ENCODE peak calls at places on chromosome 3, in ten cellular contexts. T is DMS 273 treated with DMSO at 0.1 percent for 48 hours; F is NCI-H526; K is iris pigment epithelial cell; S is germinal center; H is HTR-8/SVneo; M is retina; U is lower lobe of right lung; J is Peyer's patch; D is activated T-helper 1 cell treated with anti-CD3 and anti-CD28 coated beads, Interleukin-12 subunit alpha, Interleukin-12 subunit beta, Interleukin-2, Interleukin-4 antibody, amounts not matched to agents 30 ng/mL and 10 ng/mL and 1 ng/mL, durations not matched to agents 14 hours and 24 hours and 36 hours. E is an unnamed sample.

GRCh38 chr3:177527182-177527581 is 329.9 kb upstream of the TBL1XR1 start:
- DNase-seq in S (no peak), K (no peak), T (no peak), F (no peak), M (no peak), U (no peak), J (no peak), D (no peak), H (no peak), E (no peak)

GRCh38 chr3:139339219-139339906 is 4.5 kb upstream of the MRPS22 start:
- DNase-seq in H (no peak), M (no peak), U (no peak), K (peak), D (no peak), S (no peak), F (no peak), J (no peak), T (no peak), E (no peak)

GRCh38 chr3:97871788-97872187 is 50.0 kb downstream of the CRYBG3 start:
- DNase-seq in H (peak), M (no peak), F (no peak), D (no peak), K (peak), T (no peak), J (no peak), U (no peak), S (no peak), E (no peak)

GRCh38 chr3:159882784-159883779 is 105.6 kb upstream of the IL12A start:
- DNase-seq in T (peak), D (no peak), M (peak), J (no peak), K (peak), S (no peak), F (peak), H (peak), U (no peak), E (no peak)

GRCh38 chr3:138879541-138880380 is 45.0 kb upstream of the PIK3CB start:
- DNase-seq in M (no peak), H (no peak), K (no peak), J (peak), S (no peak), T (no peak), D (no peak), F (no peak), U (no peak), E (no peak)

GRCh38 chr3:40768536-40768935 is 243.8 kb downstream of the ZNF621 start:
- DNase-seq in F (no peak), S (no peak), T (no peak), J (no peak), D (no peak), M (no peak), K (peak), H (no peak), U (no peak), E (no peak)

GRCh38 chr3:183253364-183253960 is 409 bp downstream of the B3GNT5 start:
- DNase-seq in S (no peak), M (peak), J (peak), K (peak), F (no peak), H (peak), U (peak), D (peak), T (no peak), E (peak)

GRCh38 chr3:10251006-10251405 is 2.7 kb downstream of the TATDN2 start:
- DNase-seq in U (no peak), T (no peak), M (no peak), F (no peak), H (no peak), K (no peak), D (no peak), S (no peak), J (peak), E (no peak)

GRCh38 chr3:123584284-123584987 is 417 bp downstream of the HACD2 start:
- DNase-seq in J (peak), F (no peak), D (peak), K (no peak), S (peak), U (peak), T (no peak), H (no peak), M (peak), E (peak)

GRCh38 chr3:140753865-140754754 is 76.2 kb downstream of the TRIM42 start:
- DNase-seq in U (no peak), K (no peak), F (peak), H (no peak), D (no peak), J (no peak), M (no peak), S (no peak), T (no peak), E (no peak)

GRCh38 chr3:51708216-51708845 is 1.5 kb downstream of the GRM2 start:
- DNase-seq in D (no peak), K (no peak), U (no peak), M (no peak), J (peak), H (no peak), F (no peak), T (no peak), S (no peak), E (no peak)

GRCh38 chr3:160143482-160143881 is 81.7 kb upstream of the C3orf80 start:
- DNase-seq in M (no peak), D (no peak), S (no peak), H (no peak), U (no peak), J (no peak), K (no peak), T (no peak), F (no peak), E (no peak)

GRCh38 chr3:117463276-117463675 is 753.7 kb downstream of the TUSC7 start:
- DNase-seq in F (no peak), H (no peak), M (no peak), S (no peak), T (no peak), K (no peak), J (no peak), U (no peak), D (no peak), E (no peak)

GRCh38 chr3:13379191-13379830 is 40.8 kb downstream of the NUP210 start:
- DNase-seq in F (no peak), M (no peak), K (peak), S (no peak), J (no peak), H (peak), D (no peak), U (no peak), T (no peak), E (peak)

GRCh38 chr3:78718707-78719106 is 1049.1 kb downstream of the ROBO1 start:
- DNase-seq in D (no peak), F (no peak), K (no peak), M (no peak), H (no peak), T (no peak), U (no peak), S (no peak), J (no peak), E (no peak)

GRCh38 chr3:46406440-46406785 is 453 bp downstream of the CCR5AS start:
- DNase-seq in K (no peak), H (no peak), S (no peak), J (no peak), U (peak), M (no peak), F (no peak), D (no peak), T (no peak), E (no peak)

GRCh38 chr3:168186293-168186983 is 90.7 kb upstream of the GOLIM4 start:
- DNase-seq in J (no peak), H (no peak), T (no peak), S (no peak), D (no peak), U (no peak), M (no peak), K (no peak), F (no peak), E (no peak)

GRCh38 chr3:193040836-193041672 is 123.4 kb upstream of the MB21D2 start:
- DNase-seq in F (peak), U (no peak), J (no peak), T (peak), S (peak), K (peak), D (no peak), M (peak), H (peak), E (no peak)

GRCh38 chr3:42148982-42149432 is 57.9 kb downstream of the TRAK1 start:
- DNase-seq in J (no peak), K (peak), M (peak), T (no peak), D (no peak), U (peak), S (no peak), H (peak), F (no peak), E (peak)

GRCh38 chr3:183180765-183181295 is 18.3 kb upstream of the LAMP3 start:
- DNase-seq in S (no peak), H (no peak), D (no peak), F (no peak), M (no peak), K (no peak), U (no peak), T (no peak), J (no peak), E (no peak)

GRCh38 chr3:9012521-9012920 is 49.2 kb upstream of the RAD18 start:
- DNase-seq in D (no peak), M (no peak), F (no peak), K (no peak), H (no peak), T (no peak), U (no peak), J (no peak), S (no peak), E (no peak)

GRCh38 chr3:71195492-71195891 is 388.0 kb downstream of the FOXP1 start:
- DNase-seq in J (no peak), T (no peak), F (peak), D (no peak), K (peak), H (peak), S (no peak), M (no peak), U (no peak), E (no peak)

GRCh38 chr3:195908439-195909293 is at the start of gene TNK2:
- DNase-seq in H (peak), J (peak), K (no peak), D (peak), M (peak), U (peak), F (peak), T (no peak), S (peak), E (peak)

GRCh38 chr3:102074951-102075350 is 225.6 kb downstream of the NFKBIZ start:
- DNase-seq in K (no peak), S (no peak), T (peak), J (no peak), H (no peak), D (no peak), M (no peak), U (no peak), F (no peak), E (no peak)

GRCh38 chr3:4406746-4407568 is 60.1 kb downstream of the SUMF1 start:
- DNase-seq in H (no peak), F (no peak), D (no peak), U (no peak), T (no peak), S (no peak), J (no peak), K (no peak), M (no peak), E (no peak)

GRCh38 chr3:186787642-186788481 is 4.5 kb downstream of the EIF4A2 start:
- DNase-seq in F (no peak), J (no peak), H (no peak), D (no peak), U (no peak), T (no peak), S (no peak), K (no peak), M (no peak), E (no peak)

GRCh38 chr3:114212646-114213045 is 24.7 kb downstream of the ZNF80 start:
- DNase-seq in U (no peak), J (no peak), H (no peak), D (no peak), T (no peak), S (no peak), M (no peak), K (no peak), F (no peak), E (no peak)

GRCh38 chr3:33980252-33980651 is 181.8 kb downstream of the PDCD6IP start:
- DNase-seq in U (no peak), T (no peak), D (no peak), M (no peak), F (no peak), J (no peak), K (peak), S (no peak), H (peak), E (no peak)

GRCh38 chr3:170038434-170039110 is 777 bp downstream of the GPR160 start:
- DNase-seq in S (peak), K (no peak), T (no peak), J (peak), M (peak), H (no peak), U (peak), F (peak), D (no peak), E (no peak)

GRCh38 chr3:40766396-40766795 is 241.6 kb downstream of the ZNF621 start:
- DNase-seq in H (no peak), F (no peak), K (no peak), J (no peak), T (no peak), M (no peak), D (no peak), S (no peak), U (no peak), E (no peak)

GRCh38 chr3:186070996-186071395 is 37.9 kb downstream of the ETV5 start:
- DNase-seq in K (peak), T (no peak), H (no peak), M (no peak), S (no peak), F (no peak), U (no peak), D (no peak), J (no peak), E (no peak)

GRCh38 chr3:58560771-58561311 is 16.4 kb downstream of the FAM107A start:
- DNase-seq in J (no peak), T (no peak), D (no peak), F (no peak), H (peak), U (no peak), M (no peak), K (peak), S (no peak), E (no peak)

GRCh38 chr3:188929138-188929537 is 242.6 kb upstream of the TPRG1 start:
- DNase-seq in M (no peak), U (no peak), T (no peak), J (no peak), D (no peak), H (peak), K (no peak), S (no peak), F (no peak), E (no peak)

GRCh38 chr3:47781326-47781684 is 388 bp downstream of the SMARCC1 start:
- DNase-seq in F (no peak), J (peak), U (peak), T (no peak), K (no peak), H (peak), S (peak), D (peak), M (peak), E (peak)

GRCh38 chr3:36418296-36418695 is 38.0 kb downstream of the STAC start:
- DNase-seq in F (no peak), D (no peak), U (no peak), M (no peak), K (no peak), S (no peak), J (no peak), H (no peak), T (no peak), E (no peak)

GRCh38 chr3:13378155-13378554 is 42.0 kb downstream of the NUP210 start:
- DNase-seq in J (no peak), K (peak), F (no peak), M (peak), T (no peak), S (no peak), D (no peak), U (no peak), H (peak), E (no peak)

GRCh38 chr3:34948431-34948971 is 690.8 kb upstream of the ARPP21 start:
- DNase-seq in T (no peak), M (no peak), U (no peak), S (no peak), H (no peak), K (peak), J (no peak), F (no peak), D (no peak), E (no peak)

GRCh38 chr3:104673981-104674380 is 692.7 kb upstream of the ALCAM start:
- DNase-seq in M (no peak), K (peak), S (no peak), U (no peak), J (no peak), D (no peak), F (no peak), H (no peak), T (no peak), E (no peak)

E was measured in left cardiac atrium.